ENCODE peak calls at places on chromosomes 1 and 21, in six cellular contexts. A is IMR-90, R is neuronal stem cell, O is mesenchymal stem cell, K is mesendoderm, M is H1. C is an unnamed sample.

GRCh38 chr1:69305621-69306020 is 262.1 kb upstream of the LRRC7 start:
- DNase-seq in A (no peak), R (no peak), O (no peak), K (peak), M (no peak), C (peak)

GRCh38 chr1:92577251-92577895 is 90.6 kb upstream of the GFI1 start:
- DNase-seq in A (peak), R (peak), O (no peak), K (no peak), M (no peak), C (no peak)

GRCh38 chr1:5751833-5752714 is 240.2 kb downstream of the NPHP4 start:
- DNase-seq in A (no peak), R (no peak), O (no peak), K (peak), M (no peak), C (no peak)

GRCh38 chr1:55988963-55989452 is 590.4 kb downstream of the PLPP3 start:
- DNase-seq in A (no peak), R (no peak), O (peak), K (no peak), M (no peak), C (no peak)

GRCh38 chr1:226966683-226967082 is 26.6 kb downstream of the COQ8A start:
- DNase-seq in A (no peak), R (no peak), O (no peak), K (no peak), M (no peak), C (no peak)

GRCh38 chr1:47002211-47002610 is 21.3 kb upstream of the CYP4X1 start:
- DNase-seq in A (no peak), R (no peak), O (no peak), K (no peak), M (no peak), C (no peak)

GRCh38 chr1:70222716-70223235 is 1.6 kb downstream of the SRSF11 start:
- DNase-seq in A (no peak), R (no peak), O (peak), K (no peak), M (no peak), C (no peak)

GRCh38 chr1:15417365-15417934 is 7.8 kb downstream of the EFHD2 start:
- DNase-seq in A (peak), R (no peak), O (peak), K (peak), M (no peak), C (no peak)

GRCh38 chr1:190563230-190563629 is 85.6 kb upstream of the BRINP3 start:
- DNase-seq in A (no peak), R (no peak), O (no peak), K (no peak), M (no peak), C (no peak)

GRCh38 chr1:208273386-208274021 is 29.3 kb upstream of the PLXNA2 start:
- DNase-seq in A (no peak), R (no peak), O (no peak), K (no peak), M (no peak), C (no peak)

GRCh38 chr21:41605934-41606285 is 98.0 kb upstream of the TMPRSS2 start:
- DNase-seq in A (no peak), R (no peak), O (no peak), K (no peak), M (no peak), C (no peak)

GRCh38 chr1:20248954-20249612 is 41.6 kb upstream of the VWA5B1 start:
- DNase-seq in A (no peak), R (no peak), O (no peak), K (no peak), M (no peak), C (no peak)

GRCh38 chr1:109383087-109383779 is 14.5 kb downstream of the SORT1 start:
- DNase-seq in A (no peak), R (no peak), O (no peak), K (peak), M (no peak), C (peak)

GRCh38 chr1:36137776-36138175 is 11.5 kb downstream of the TRAPPC3 start:
- DNase-seq in A (no peak), R (no peak), O (no peak), K (no peak), M (no peak), C (no peak)

GRCh38 chr1:35788139-35788538 is 18.4 kb upstream of the CLSPN start:
- DNase-seq in A (no peak), R (no peak), O (no peak), K (no peak), M (no peak), C (no peak)

GRCh38 chr1:158248122-158248521 is 6.1 kb upstream of the CD1A start:
- DNase-seq in A (no peak), R (no peak), O (no peak), K (no peak), M (no peak), C (no peak)

GRCh38 chr1:59433440-59433813 is 136.5 kb downstream of the FGGY start:
- DNase-seq in A (no peak), R (no peak), O (no peak), K (no peak), M (no peak), C (no peak)

GRCh38 chr21:38945536-38946245 is 140.0 kb downstream of the ETS2 start:
- DNase-seq in A (peak), R (peak), O (peak), K (peak), M (peak), C (peak)

GRCh38 chr21:29441651-29442050 is 142.9 kb downstream of the BACH1 start:
- DNase-seq in A (no peak), R (no peak), O (no peak), K (no peak), M (no peak), C (no peak)

GRCh38 chr1:13799502-13800283 is 99.7 kb downstream of the PRDM2 start:
- DNase-seq in A (no peak), R (no peak), O (no peak), K (no peak), M (no peak), C (no peak)

GRCh38 chr1:108041360-108042143 is 76.6 kb upstream of the VAV3 start:
- DNase-seq in A (no peak), R (no peak), O (no peak), K (no peak), M (no peak), C (no peak)

GRCh38 chr1:7810395-7810794 is 26.3 kb downstream of the PER3 start:
- DNase-seq in A (peak), R (no peak), O (peak), K (peak), M (no peak), C (no peak)

GRCh38 chr1:226618380-226618779 is 69.8 kb downstream of the STUM start:
- DNase-seq in A (no peak), R (no peak), O (no peak), K (no peak), M (no peak), C (no peak)

GRCh38 chr1:112718691-112719418 is 3.7 kb upstream of the PPM1J start:
- DNase-seq in A (peak), R (peak), O (peak), K (peak), M (no peak), C (peak)

DNA sequence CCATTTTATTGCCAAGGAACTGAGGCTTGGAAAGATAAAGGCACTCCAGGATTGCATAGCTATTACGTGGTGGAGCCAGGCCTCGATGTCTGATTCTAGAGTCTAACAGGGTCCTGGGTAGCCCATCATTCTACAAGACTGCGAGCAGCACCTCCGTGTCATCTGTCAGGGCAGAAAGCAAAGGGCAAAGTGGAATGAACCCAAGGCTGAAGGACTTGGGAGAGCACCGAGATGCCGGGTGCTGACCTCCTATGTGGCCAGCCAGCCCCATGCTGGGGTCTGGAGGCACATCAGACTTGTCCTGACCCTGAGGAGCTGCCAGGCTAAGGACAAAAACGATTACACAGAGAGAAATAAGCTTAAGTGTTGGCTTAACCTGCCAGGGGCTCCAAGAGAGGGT is 62.3 kb downstream of the MRPL37 start:
- DNase-seq in A (no peak), R (no peak), O (no peak), K (no peak), M (no peak), C (no peak)
- H3K23ac ChIP-seq in A (no peak), R (no peak), O (no peak), K (no peak), M (no peak), C (no peak)

DNA sequence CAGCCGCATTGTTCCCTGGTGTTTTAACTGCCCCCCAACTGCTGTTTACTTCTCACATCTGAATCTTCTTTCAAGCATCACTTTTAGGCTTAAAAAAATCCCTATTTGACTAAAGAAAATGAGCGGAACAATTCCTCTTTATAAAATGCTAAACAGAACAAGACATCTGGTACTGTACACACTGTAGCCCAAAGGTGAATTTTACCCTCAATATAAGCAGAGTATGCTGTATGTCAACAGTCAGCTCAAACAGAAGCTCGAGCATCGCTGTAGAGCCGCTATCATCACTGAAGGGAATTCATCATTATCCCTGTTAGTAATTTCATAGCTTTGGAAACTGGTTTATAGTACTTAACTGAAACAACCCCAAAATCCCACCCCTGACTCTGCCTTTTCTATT is 85.3 kb downstream of the LRRC8D start:
- DNase-seq in A (no peak), R (no peak), O (no peak), K (no peak), M (no peak), C (no peak)
- H2BK15ac ChIP-seq in A (peak), R (no peak), O (no peak), K (no peak), M (no peak), C (no peak)

GRCh38 chr1:171762143-171762563 is 19.3 kb upstream of the METTL13 start:
- DNase-seq in A (no peak), R (no peak), O (no peak), K (no peak), M (no peak), C (no peak)
- H3K23ac ChIP-seq in A (no peak), R (no peak), O (no peak), K (no peak), M (no peak), C (no peak)

GRCh38 chr1:51524817-51525216 is 5.8 kb upstream of the EPS15 start:
- DNase-seq in A (no peak), R (no peak), O (no peak), K (no peak), M (no peak), C (no peak)
- H2BK15ac ChIP-seq in A (no peak), R (no peak), O (no peak), K (no peak), M (no peak), C (peak)

GRCh38 chr1:43932786-43933385 is 715 bp upstream of the ARTN start:
- DNase-seq in A (peak), R (no peak), O (peak), K (peak), M (no peak), C (no peak)
- H3K23ac ChIP-seq in A (peak), R (peak), O (no peak), K (no peak), M (no peak), C (no peak)

DNA sequence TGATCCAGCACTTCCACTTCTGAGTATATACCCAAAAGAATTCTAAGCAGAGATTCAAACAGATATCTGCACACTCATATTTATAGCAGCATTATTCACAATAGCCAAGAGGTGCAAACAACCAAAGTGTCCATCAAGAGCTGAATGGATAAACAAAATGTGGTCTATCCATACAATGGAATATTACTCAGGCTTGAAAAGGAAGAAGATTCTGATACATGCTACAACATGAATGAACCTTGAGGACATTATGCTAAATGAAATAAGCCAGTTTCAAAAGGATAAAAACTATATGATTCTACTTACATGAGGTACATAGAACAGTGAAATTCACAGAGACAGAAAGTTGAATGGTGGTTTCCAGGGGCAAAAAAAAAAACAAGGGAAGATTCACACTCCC is 88.9 kb downstream of the CCDC185 start:
- DNase-seq in A (no peak), R (no peak), O (no peak), K (no peak), M (no peak), C (no peak)
- H2BK15ac ChIP-seq in A (no peak), R (no peak), O (no peak), K (no peak), M (no peak), C (no peak)

DNA sequence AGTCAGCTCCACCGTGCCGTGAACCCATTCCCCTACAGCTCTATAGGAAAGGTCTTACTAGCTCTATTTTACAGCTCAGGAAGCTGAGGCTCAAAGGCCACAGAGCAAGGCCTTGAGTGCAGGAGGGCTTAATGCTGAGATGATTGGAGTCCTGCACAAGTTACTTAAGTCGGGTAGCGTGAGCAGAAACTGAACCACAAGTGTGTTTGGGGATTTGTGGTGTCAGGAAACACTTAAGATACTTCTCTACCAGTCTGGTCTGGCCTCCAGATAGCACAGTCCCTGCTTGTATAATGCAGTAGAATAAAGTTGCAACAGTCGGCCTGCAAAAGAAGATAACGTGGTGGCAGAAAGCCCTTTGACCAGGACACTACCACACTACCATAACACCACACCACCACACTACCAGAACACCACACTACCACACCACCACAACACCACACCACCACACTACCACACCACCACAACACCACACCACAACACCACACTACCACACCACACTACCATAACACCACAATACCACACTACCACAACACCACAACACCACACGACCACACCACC is 118.1 kb downstream of the SPSB1 start:
- DNase-seq in A (peak), R (no peak), O (peak), K (peak), M (no peak), C (no peak)
- H3K23ac ChIP-seq in A (peak), R (peak), O (no peak), K (no peak), M (no peak), C (no peak)

GRCh38 chr1:30668026-30668425 is 55.4 kb downstream of the MATN1 start:
- DNase-seq in A (peak), R (no peak), O (no peak), K (no peak), M (no peak), C (no peak)

GRCh38 chr1:30665621-30666020 is 57.8 kb downstream of the MATN1 start:
- DNase-seq in A (no peak), R (no peak), O (no peak), K (no peak), M (no peak), C (no peak)

GRCh38 chr1:30663596-30664091 is 59.7 kb downstream of the MATN1 start:
- DNase-seq in A (no peak), R (no peak), O (no peak), K (peak), M (no peak), C (no peak)

GRCh38 chr1:30664103-30664755 is 59.2 kb downstream of the MATN1 start:
- DNase-seq in A (no peak), R (no peak), O (no peak), K (no peak), M (no peak), C (no peak)

DNA sequence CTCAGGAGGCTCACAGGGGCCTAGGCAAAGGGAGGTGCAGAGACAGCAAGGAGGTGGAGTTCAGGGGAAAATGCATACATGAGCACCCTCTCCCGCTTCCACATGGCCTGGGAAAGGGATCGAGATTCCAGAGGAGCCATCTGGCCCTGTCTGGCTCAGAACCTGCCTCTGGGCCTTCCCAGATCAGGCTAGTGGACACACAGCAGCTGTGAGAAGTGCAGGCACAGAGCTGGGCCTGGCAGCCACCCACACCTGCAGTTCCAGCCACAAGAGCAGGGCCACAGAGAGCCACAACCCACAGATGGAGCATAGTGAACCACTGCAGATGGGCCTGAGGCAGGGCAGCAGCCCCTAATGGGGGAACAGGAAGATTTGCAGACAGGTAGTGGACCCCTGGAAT is 58.2 kb downstream of the MATN1 start:
- DNase-seq in A (no peak), R (no peak), O (no peak), K (no peak), M (no peak), C (no peak)
- H2BK15ac ChIP-seq in A (no peak), R (peak), O (no peak), K (no peak), M (no peak), C (no peak)

C was measured in H9.